ENCODE peak calls at places on chromosome 7, in eight cellular contexts. Q is NCI-H1092; R is GM04503; L is effector memory CD8-positive, alpha-beta T cell; U is small intestine; K is T-helper 1 cell; B is retinal pigment epithelial cell; W is NCI-H446 treated with DMSO at 0.1 percent for 48 hours. P is an unnamed sample.

GRCh38 chr7:542935-543789 is 23.5 kb upstream of the PDGFA start:
- DNase-seq in B (peak), W (no peak), K (no peak), R (peak), L (no peak), Q (no peak), U (no peak), P (no peak)

GRCh38 chr7:134686782-134687181 is 40.1 kb downstream of the BPGM start:
- DNase-seq in B (no peak), W (no peak), K (no peak), U (no peak), R (no peak), L (no peak), Q (no peak), P (no peak)

GRCh38 chr7:105097619-105098018 is 83.6 kb downstream of the KMT2E start:
- DNase-seq in B (peak), R (no peak), L (no peak), U (no peak), K (no peak), Q (no peak), W (no peak), P (no peak)

GRCh38 chr7:1679966-1680730 is 10.1 kb downstream of the ELFN1 start:
- DNase-seq in K (no peak), R (no peak), B (no peak), W (no peak), L (no peak), Q (no peak), U (no peak), P (no peak)

GRCh38 chr7:128060018-128060417 is 28.8 kb upstream of the LRRC4 start:
- DNase-seq in R (no peak), K (no peak), L (no peak), B (no peak), U (no peak), W (no peak), Q (no peak), P (no peak)

GRCh38 chr7:112001089-112001826 is 204.9 kb downstream of the DOCK4 start:
- DNase-seq in L (no peak), Q (no peak), W (no peak), R (peak), B (peak), K (no peak), U (no peak), P (no peak)

GRCh38 chr7:35691827-35692307 is 3.1 kb downstream of the HERPUD2 start:
- DNase-seq in L (peak), Q (no peak), R (no peak), W (no peak), B (no peak), U (peak), K (peak), P (peak)

GRCh38 chr7:30929686-30930085 is 18.0 kb downstream of the AQP1 start:
- DNase-seq in Q (no peak), K (no peak), L (no peak), B (no peak), R (no peak), U (no peak), W (no peak), P (no peak)

GRCh38 chr7:7452119-7452518 is 83.6 kb downstream of the COL28A1 start:
- DNase-seq in W (no peak), B (no peak), U (peak), R (no peak), L (no peak), Q (no peak), K (no peak), P (no peak)

GRCh38 chr7:22885824-22886255 is 63.2 kb upstream of the TOMM7 start:
- DNase-seq in B (no peak), L (peak), W (no peak), U (peak), Q (no peak), K (peak), R (no peak), P (no peak)

GRCh38 chr7:98870071-98870651 is 347 bp upstream of the TMEM130 start:
- DNase-seq in L (peak), U (no peak), Q (peak), W (no peak), R (no peak), B (no peak), K (peak), P (peak)

GRCh38 chr7:43905954-43906326 is 456 bp downstream of the URGCP start:
- DNase-seq in U (peak), W (no peak), B (no peak), K (peak), L (peak), R (no peak), Q (peak), P (peak)

GRCh38 chr7:42414028-42414427 is 177.0 kb upstream of the GLI3 start:
- DNase-seq in W (no peak), Q (no peak), B (no peak), R (no peak), K (no peak), U (no peak), L (no peak), P (no peak)

GRCh38 chr7:158121441-158122045 is 466.1 kb downstream of the PTPRN2 start:
- DNase-seq in Q (no peak), K (no peak), W (no peak), U (no peak), L (no peak), R (no peak), B (no peak), P (no peak)

GRCh38 chr7:100602889-100603696 is 930 bp downstream of the PCOLCE start:
- DNase-seq in W (no peak), K (no peak), R (peak), U (no peak), B (no peak), Q (no peak), L (no peak), P (peak)

GRCh38 chr7:129665013-129665401 is 53.5 kb downstream of the NRF1 start:
- DNase-seq in Q (no peak), R (peak), W (no peak), K (no peak), B (peak), U (no peak), L (no peak), P (no peak)

GRCh38 chr7:107958764-107959526 is 44.0 kb downstream of the LAMB1 start:
- DNase-seq in K (no peak), R (peak), L (no peak), U (no peak), B (peak), W (no peak), Q (no peak), P (no peak)

GRCh38 chr7:146864644-146865043 is 748.0 kb downstream of the CNTNAP2 start:
- DNase-seq in R (no peak), L (no peak), B (no peak), W (no peak), U (no peak), K (no peak), Q (no peak), P (no peak)

GRCh38 chr7:47739301-47739870 is 157.5 kb upstream of the TNS3 start:
- DNase-seq in U (no peak), R (no peak), L (no peak), W (no peak), Q (no peak), K (no peak), B (no peak), P (no peak)

GRCh38 chr7:16619979-16620408 is 25.6 kb downstream of the ANKMY2 start:
- DNase-seq in Q (no peak), B (no peak), U (no peak), K (peak), R (no peak), L (no peak), W (no peak), P (no peak)

GRCh38 chr7:151248191-151249033 is at the start of gene SMARCD3:
- DNase-seq in K (no peak), U (no peak), R (no peak), B (no peak), L (no peak), Q (no peak), W (no peak), P (peak)

GRCh38 chr7:57328457-57328856 is 121.5 kb upstream of the ZNF716 start:
- DNase-seq in W (no peak), Q (no peak), U (no peak), K (no peak), L (no peak), R (no peak), B (no peak), P (no peak)

P was measured in K562.